ENCODE peak calls at places on chromosomes 5 and 9, in eight cellular contexts. C is D341Med, T is Ammon's horn, N is left ventricle myocardium inferior, J is midbrain, G is spleen, Y is heart left ventricle, I is NCI-H1417. K is an unnamed sample.

GRCh38 chr9:132237481-132237880 is 75.6 kb downstream of the NTNG2 start:
- DNase-seq in C (no peak), T (no peak), N (peak), J (no peak), G (no peak), Y (peak), I (no peak), K (no peak)

GRCh38 chr9:125418404-125418803 is 156.8 kb downstream of the GAPVD1 start:
- DNase-seq in C (no peak), T (no peak), N (no peak), J (no peak), G (no peak), Y (peak), I (no peak), K (no peak)

GRCh38 chr5:149325166-149325735 is 20.0 kb upstream of the GRPEL2 start:
- DNase-seq in C (no peak), T (no peak), N (no peak), J (no peak), G (no peak), Y (no peak), I (no peak), K (no peak)

GRCh38 chr5:40681351-40682311 is 1.9 kb downstream of the PTGER4 start:
- DNase-seq in C (no peak), T (peak), N (peak), J (no peak), G (peak), Y (peak), I (no peak), K (peak)

GRCh38 chr5:178677429-178677828 is 50.6 kb upstream of the CLK4 start:
- DNase-seq in C (no peak), T (no peak), N (no peak), J (no peak), G (no peak), Y (no peak), I (no peak), K (no peak)

GRCh38 chr9:77085416-77085815 is 66.0 kb downstream of the FOXB2 start:
- DNase-seq in C (no peak), T (no peak), N (no peak), J (no peak), G (no peak), Y (no peak), I (no peak), K (no peak)

GRCh38 chr5:165370772-165371171 is 1865.4 kb downstream of the MAT2B start:
- DNase-seq in C (no peak), T (no peak), N (no peak), J (no peak), G (no peak), Y (no peak), I (peak), K (no peak)

GRCh38 chr5:18829539-18829938 is 1158.5 kb downstream of the CDH18 start:
- DNase-seq in C (no peak), T (no peak), N (no peak), J (no peak), G (no peak), Y (no peak), I (no peak), K (no peak)

GRCh38 chr5:35229076-35230042 is 928 bp downstream of the PRLR start:
- DNase-seq in C (no peak), T (no peak), N (no peak), J (no peak), G (no peak), Y (no peak), I (peak), K (peak)

GRCh38 chr5:179862891-179863290 is 4.3 kb upstream of the MRNIP start:
- DNase-seq in C (no peak), T (no peak), N (no peak), J (no peak), G (peak), Y (no peak), I (no peak), K (no peak)

GRCh38 chr5:171494452-171495121 is 75.1 kb downstream of the FGF18 start:
- DNase-seq in C (no peak), T (peak), N (peak), J (no peak), G (no peak), Y (peak), I (peak), K (no peak)

GRCh38 chr9:114428466-114428865 is 40.7 kb upstream of the AKNA start:
- DNase-seq in C (no peak), T (peak), N (no peak), J (peak), G (peak), Y (no peak), I (no peak), K (peak)

GRCh38 chr9:134670042-134670525 is 28.5 kb downstream of the COL5A1 start:
- DNase-seq in C (no peak), T (no peak), N (no peak), J (no peak), G (no peak), Y (no peak), I (no peak), K (no peak)

GRCh38 chr9:19703702-19704101 is 85.1 kb downstream of the SLC24A2 start:
- DNase-seq in C (no peak), T (no peak), N (no peak), J (no peak), G (no peak), Y (no peak), I (no peak), K (no peak)

GRCh38 chr9:77018058-77019009 is 1.1 kb upstream of the FOXB2 start:
- DNase-seq in C (peak), T (no peak), N (no peak), J (no peak), G (no peak), Y (no peak), I (peak), K (no peak)

GRCh38 chr9:106862115-106862945 is 636 bp upstream of the ZNF462 start:
- DNase-seq in C (peak), T (peak), N (no peak), J (no peak), G (no peak), Y (peak), I (peak), K (peak)

GRCh38 chr9:12633016-12633765 is 60.0 kb upstream of the TYRP1 start:
- DNase-seq in C (no peak), T (no peak), N (no peak), J (no peak), G (no peak), Y (no peak), I (no peak), K (no peak)

GRCh38 chr9:7185612-7186011 is 427.8 kb downstream of the KDM4C start:
- DNase-seq in C (no peak), T (no peak), N (no peak), J (no peak), G (no peak), Y (no peak), I (no peak), K (no peak)

GRCh38 chr5:163712011-163712410 is 206.6 kb downstream of the MAT2B start:
- DNase-seq in C (no peak), T (no peak), N (no peak), J (no peak), G (no peak), Y (no peak), I (no peak), K (no peak)

GRCh38 chr9:3756071-3756470 is 230.3 kb upstream of the RFX3 start:
- DNase-seq in C (no peak), T (no peak), N (no peak), J (no peak), G (no peak), Y (no peak), I (no peak), K (no peak)

GRCh38 chr5:84727708-84728107 is 343.0 kb upstream of the EDIL3 start:
- DNase-seq in C (no peak), T (no peak), N (no peak), J (no peak), G (no peak), Y (no peak), I (no peak), K (no peak)

GRCh38 chr9:78363221-78363620 is 66.3 kb downstream of the PSAT1 start:
- DNase-seq in C (no peak), T (no peak), N (no peak), J (no peak), G (no peak), Y (peak), I (no peak), K (no peak)

GRCh38 chr5:39213437-39214207 is 5.7 kb downstream of the FYB1 start:
- DNase-seq in C (no peak), T (no peak), N (no peak), J (no peak), G (no peak), Y (no peak), I (no peak), K (no peak)

GRCh38 chr5:112529525-112529924 is 110.4 kb upstream of the EPB41L4A start:
- DNase-seq in C (no peak), T (no peak), N (no peak), J (peak), G (no peak), Y (no peak), I (peak), K (no peak)

GRCh38 chr9:136965771-136966484 is 11.4 kb upstream of the PTGDS start:
- DNase-seq in C (no peak), T (peak), N (no peak), J (peak), G (no peak), Y (peak), I (no peak), K (no peak)

GRCh38 chr5:59656351-59657254 is 236.9 kb downstream of the PDE4D start:
- DNase-seq in C (no peak), T (no peak), N (no peak), J (no peak), G (no peak), Y (no peak), I (no peak), K (no peak)

GRCh38 chr5:1223278-1223670 is 1.9 kb upstream of the SLC6A18 start:
- DNase-seq in C (no peak), T (no peak), N (no peak), J (no peak), G (no peak), Y (no peak), I (no peak), K (no peak)